ENCODE peak calls at places on chromosomes 16 and 17, in six cellular contexts. One of them, this sample, is unnamed.

GRCh38 chr17:62827722-62828498 is 19.8 kb upstream of the MARCHF10 start:
- DNase-seq in tibial artery: no peak
- DNase-seq in psoas muscle: no peak
- DNase-seq in thyroid gland: no peak
- DNase-seq in fibroblast of lung: peak
- DNase-seq in mucosa of descending colon: no peak
- DNase-seq in this sample: no peak

GRCh38 chr17:4144411-4144747 is 1.4 kb downstream of the CYB5D2 start:
- DNase-seq in mucosa of descending colon: no peak
- DNase-seq in psoas muscle: no peak
- DNase-seq in tibial artery: no peak
- DNase-seq in thyroid gland: no peak
- DNase-seq in fibroblast of lung: no peak
- DNase-seq in this sample: no peak

GRCh38 chr17:27667656-27668487 is 36.9 kb downstream of the LGALS9 start:
- DNase-seq in fibroblast of lung: no peak
- DNase-seq in tibial artery: no peak
- DNase-seq in mucosa of descending colon: no peak
- DNase-seq in thyroid gland: no peak
- DNase-seq in psoas muscle: no peak
- DNase-seq in this sample: no peak

GRCh38 chr17:71118039-71118438 is 948.7 kb downstream of the KCNJ2 start:
- DNase-seq in tibial artery: no peak
- DNase-seq in mucosa of descending colon: no peak
- DNase-seq in thyroid gland: peak
- DNase-seq in psoas muscle: no peak
- DNase-seq in fibroblast of lung: peak
- DNase-seq in this sample: no peak

GRCh38 chr17:48102700-48103378 is 1.6 kb upstream of the CBX1 start:
- DNase-seq in psoas muscle: no peak
- DNase-seq in mucosa of descending colon: no peak
- DNase-seq in fibroblast of lung: no peak
- DNase-seq in thyroid gland: no peak
- DNase-seq in tibial artery: peak
- DNase-seq in this sample: no peak

GRCh38 chr16:75323928-75324327 is 72.5 kb upstream of the BCAR1 start:
- DNase-seq in fibroblast of lung: no peak
- DNase-seq in tibial artery: no peak
- DNase-seq in thyroid gland: no peak
- DNase-seq in mucosa of descending colon: no peak
- DNase-seq in psoas muscle: no peak
- DNase-seq in this sample: no peak

GRCh38 chr17:13562271-13562800 is 39.4 kb downstream of the HS3ST3A1 start:
- DNase-seq in tibial artery: no peak
- DNase-seq in mucosa of descending colon: no peak
- DNase-seq in psoas muscle: no peak
- DNase-seq in fibroblast of lung: peak
- DNase-seq in thyroid gland: no peak
- DNase-seq in this sample: peak

GRCh38 chr16:88309905-88310259 is 72.9 kb upstream of the ZNF469 start:
- DNase-seq in fibroblast of lung: no peak
- DNase-seq in thyroid gland: no peak
- DNase-seq in mucosa of descending colon: no peak
- DNase-seq in psoas muscle: peak
- DNase-seq in tibial artery: no peak
- DNase-seq in this sample: no peak

GRCh38 chr17:77034677-77035424 is 105.9 kb upstream of the SEC14L1 start:
- DNase-seq in tibial artery: no peak
- DNase-seq in mucosa of descending colon: no peak
- DNase-seq in fibroblast of lung: no peak
- DNase-seq in thyroid gland: no peak
- DNase-seq in psoas muscle: no peak
- DNase-seq in this sample: no peak

GRCh38 chr17:79081571-79082276 is 7.1 kb downstream of the ENGASE start:
- DNase-seq in tibial artery: no peak
- DNase-seq in psoas muscle: peak
- DNase-seq in mucosa of descending colon: peak
- DNase-seq in thyroid gland: no peak
- DNase-seq in fibroblast of lung: no peak
- DNase-seq in this sample: no peak

GRCh38 chr17:8665681-8666080 is 35.2 kb upstream of the MYH10 start:
- DNase-seq in psoas muscle: no peak
- DNase-seq in mucosa of descending colon: no peak
- DNase-seq in fibroblast of lung: no peak
- DNase-seq in tibial artery: no peak
- DNase-seq in thyroid gland: peak
- DNase-seq in this sample: no peak

GRCh38 chr16:71919033-71919432 is 23.7 kb downstream of the IST1 start:
- DNase-seq in psoas muscle: no peak
- DNase-seq in tibial artery: no peak
- DNase-seq in fibroblast of lung: no peak
- DNase-seq in mucosa of descending colon: no peak
- DNase-seq in thyroid gland: no peak
- DNase-seq in this sample: no peak

GRCh38 chr17:17001076-17001777 is 29.3 kb upstream of the TNFRSF13B start:
- DNase-seq in mucosa of descending colon: peak
- DNase-seq in thyroid gland: no peak
- DNase-seq in fibroblast of lung: no peak
- DNase-seq in tibial artery: no peak
- DNase-seq in psoas muscle: no peak
- DNase-seq in this sample: no peak

GRCh38 chr17:50932584-50932901 is 66.4 kb upstream of the TOB1 start:
- DNase-seq in mucosa of descending colon: no peak
- DNase-seq in tibial artery: no peak
- DNase-seq in thyroid gland: no peak
- DNase-seq in psoas muscle: peak
- DNase-seq in fibroblast of lung: no peak
- DNase-seq in this sample: no peak

GRCh38 chr17:40309031-40309937 is at the start of gene RARA:
- DNase-seq in thyroid gland: peak
- DNase-seq in psoas muscle: peak
- DNase-seq in mucosa of descending colon: peak
- DNase-seq in tibial artery: peak
- DNase-seq in fibroblast of lung: peak
- DNase-seq in this sample: peak

GRCh38 chr17:56754523-56755208 is 79.1 kb downstream of the C17orf67 start:
- DNase-seq in fibroblast of lung: peak
- DNase-seq in psoas muscle: no peak
- DNase-seq in tibial artery: no peak
- DNase-seq in thyroid gland: no peak
- DNase-seq in mucosa of descending colon: no peak
- DNase-seq in this sample: no peak

GRCh38 chr17:676965-677364 is 37.7 kb downstream of the VPS53 start:
- DNase-seq in psoas muscle: no peak
- DNase-seq in tibial artery: no peak
- DNase-seq in mucosa of descending colon: no peak
- DNase-seq in fibroblast of lung: no peak
- DNase-seq in thyroid gland: no peak
- DNase-seq in this sample: no peak

GRCh38 chr17:66417300-66417719 is 114.9 kb downstream of the PRKCA start:
- DNase-seq in mucosa of descending colon: no peak
- DNase-seq in tibial artery: no peak
- DNase-seq in psoas muscle: no peak
- DNase-seq in thyroid gland: no peak
- DNase-seq in fibroblast of lung: no peak
- DNase-seq in this sample: no peak

GRCh38 chr16:11140466-11140865 is 115.5 kb downstream of the SOCS1 start:
- DNase-seq in mucosa of descending colon: no peak
- DNase-seq in tibial artery: no peak
- DNase-seq in psoas muscle: no peak
- DNase-seq in thyroid gland: no peak
- DNase-seq in fibroblast of lung: no peak
- DNase-seq in this sample: no peak

GRCh38 chr17:45282683-45283644 is 21.1 kb upstream of the SPATA32 start:
- DNase-seq in tibial artery: no peak
- DNase-seq in thyroid gland: no peak
- DNase-seq in psoas muscle: peak
- DNase-seq in mucosa of descending colon: peak
- DNase-seq in fibroblast of lung: peak
- DNase-seq in this sample: peak

GRCh38 chr16:66961065-66961744 is at the start of gene CES3:
- DNase-seq in psoas muscle: peak
- DNase-seq in mucosa of descending colon: peak
- DNase-seq in tibial artery: peak
- DNase-seq in thyroid gland: peak
- DNase-seq in fibroblast of lung: peak
- DNase-seq in this sample: no peak

GRCh38 chr16:9966569-9967157 is 215.6 kb downstream of the GRIN2A start:
- DNase-seq in tibial artery: no peak
- DNase-seq in fibroblast of lung: peak
- DNase-seq in thyroid gland: no peak
- DNase-seq in mucosa of descending colon: no peak
- DNase-seq in psoas muscle: no peak
- DNase-seq in this sample: no peak

GRCh38 chr16:1688807-1689560 is 10.9 kb downstream of the JPT2 start:
- DNase-seq in psoas muscle: no peak
- DNase-seq in fibroblast of lung: peak
- DNase-seq in tibial artery: no peak
- DNase-seq in mucosa of descending colon: no peak
- DNase-seq in thyroid gland: no peak
- DNase-seq in this sample: no peak

GRCh38 chr17:57892820-57893595 is 43.2 kb upstream of the MRPS23 start:
- DNase-seq in fibroblast of lung: peak
- DNase-seq in mucosa of descending colon: peak
- DNase-seq in tibial artery: peak
- DNase-seq in thyroid gland: peak
- DNase-seq in psoas muscle: peak
- DNase-seq in this sample: peak
- TF ChIP-seq CTCF in fibroblast of lung: no peak
- TF ChIP-seq CTCF in mucosa of descending colon: no peak
- TF ChIP-seq CTCF in tibial artery: no peak
- TF ChIP-seq CTCF in thyroid gland: peak
- TF ChIP-seq CTCF in psoas muscle: no peak
- TF ChIP-seq CTCF in this sample: no peak

DNA sequence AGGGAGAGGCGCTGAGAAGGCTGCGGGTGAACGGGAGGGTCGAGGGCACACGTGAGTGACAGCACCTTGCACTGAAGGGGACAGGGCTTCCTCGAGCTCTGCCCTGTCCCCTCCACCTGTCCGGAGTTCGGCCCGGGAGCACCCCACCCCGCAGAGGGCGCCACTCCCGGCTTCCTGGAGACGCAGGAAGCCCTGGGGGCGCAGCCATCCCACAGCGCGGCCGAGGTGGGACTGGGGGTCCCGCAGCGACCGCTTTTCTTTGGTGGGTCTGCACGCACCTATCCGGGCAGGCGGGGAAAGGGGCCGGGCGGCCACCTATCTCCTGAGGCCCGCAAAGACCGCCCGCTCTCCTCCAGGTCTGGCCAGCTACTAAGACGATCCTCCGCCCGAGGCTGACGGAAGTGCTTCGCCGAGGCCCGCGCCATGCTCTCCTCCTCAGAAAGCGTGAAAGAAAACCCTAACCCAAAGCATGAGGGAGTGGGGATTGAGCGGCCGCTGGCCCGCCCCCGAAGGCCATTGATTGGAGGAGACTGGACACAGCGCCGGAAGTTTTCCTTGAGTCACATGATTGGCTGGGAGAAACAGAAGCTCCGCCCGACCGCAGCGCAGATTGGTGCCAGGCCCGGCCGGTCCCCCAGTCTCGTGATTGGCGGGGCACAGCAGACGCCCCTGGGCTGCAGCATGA is 34.4 kb downstream of the DDX19A start:
- DNase-seq in mucosa of descending colon: peak
- DNase-seq in fibroblast of lung: peak
- DNase-seq in tibial artery: peak
- DNase-seq in psoas muscle: peak
- DNase-seq in thyroid gland: peak
- DNase-seq in this sample: peak
- TF ChIP-seq CTCF in mucosa of descending colon: no peak
- TF ChIP-seq CTCF in fibroblast of lung: peak
- TF ChIP-seq CTCF in tibial artery: no peak
- TF ChIP-seq CTCF in psoas muscle: peak
- TF ChIP-seq CTCF in thyroid gland: peak
- TF ChIP-seq CTCF in this sample: peak

GRCh38 chr17:68579194-68579900 is 21.8 kb downstream of the FAM20A start:
- DNase-seq in tibial artery: no peak
- DNase-seq in fibroblast of lung: no peak
- DNase-seq in mucosa of descending colon: no peak
- DNase-seq in psoas muscle: no peak
- DNase-seq in thyroid gland: no peak
- DNase-seq in this sample: no peak

GRCh38 chr17:68576137-68576536 is 25.0 kb downstream of the FAM20A start:
- DNase-seq in mucosa of descending colon: no peak
- DNase-seq in fibroblast of lung: no peak
- DNase-seq in tibial artery: no peak
- DNase-seq in thyroid gland: no peak
- DNase-seq in psoas muscle: no peak
- DNase-seq in this sample: no peak

GRCh38 chr17:68578236-68578635 is 22.9 kb downstream of the FAM20A start:
- DNase-seq in psoas muscle: no peak
- DNase-seq in thyroid gland: no peak
- DNase-seq in fibroblast of lung: peak
- DNase-seq in mucosa of descending colon: no peak
- DNase-seq in tibial artery: no peak
- DNase-seq in this sample: no peak

GRCh38 chr17:68580236-68580903 is 20.8 kb downstream of the FAM20A start:
- DNase-seq in psoas muscle: peak
- DNase-seq in thyroid gland: peak
- DNase-seq in tibial artery: peak
- DNase-seq in fibroblast of lung: peak
- DNase-seq in mucosa of descending colon: no peak
- DNase-seq in this sample: peak

GRCh38 chr17:68576811-68577551 is 24.2 kb downstream of the FAM20A start:
- DNase-seq in thyroid gland: no peak
- DNase-seq in fibroblast of lung: no peak
- DNase-seq in mucosa of descending colon: no peak
- DNase-seq in tibial artery: no peak
- DNase-seq in psoas muscle: peak
- DNase-seq in this sample: peak
- TF ChIP-seq CTCF in thyroid gland: no peak
- TF ChIP-seq CTCF in fibroblast of lung: peak
- TF ChIP-seq CTCF in mucosa of descending colon: no peak
- TF ChIP-seq CTCF in tibial artery: no peak
- TF ChIP-seq CTCF in psoas muscle: no peak
- TF ChIP-seq CTCF in this sample: no peak

DNA sequence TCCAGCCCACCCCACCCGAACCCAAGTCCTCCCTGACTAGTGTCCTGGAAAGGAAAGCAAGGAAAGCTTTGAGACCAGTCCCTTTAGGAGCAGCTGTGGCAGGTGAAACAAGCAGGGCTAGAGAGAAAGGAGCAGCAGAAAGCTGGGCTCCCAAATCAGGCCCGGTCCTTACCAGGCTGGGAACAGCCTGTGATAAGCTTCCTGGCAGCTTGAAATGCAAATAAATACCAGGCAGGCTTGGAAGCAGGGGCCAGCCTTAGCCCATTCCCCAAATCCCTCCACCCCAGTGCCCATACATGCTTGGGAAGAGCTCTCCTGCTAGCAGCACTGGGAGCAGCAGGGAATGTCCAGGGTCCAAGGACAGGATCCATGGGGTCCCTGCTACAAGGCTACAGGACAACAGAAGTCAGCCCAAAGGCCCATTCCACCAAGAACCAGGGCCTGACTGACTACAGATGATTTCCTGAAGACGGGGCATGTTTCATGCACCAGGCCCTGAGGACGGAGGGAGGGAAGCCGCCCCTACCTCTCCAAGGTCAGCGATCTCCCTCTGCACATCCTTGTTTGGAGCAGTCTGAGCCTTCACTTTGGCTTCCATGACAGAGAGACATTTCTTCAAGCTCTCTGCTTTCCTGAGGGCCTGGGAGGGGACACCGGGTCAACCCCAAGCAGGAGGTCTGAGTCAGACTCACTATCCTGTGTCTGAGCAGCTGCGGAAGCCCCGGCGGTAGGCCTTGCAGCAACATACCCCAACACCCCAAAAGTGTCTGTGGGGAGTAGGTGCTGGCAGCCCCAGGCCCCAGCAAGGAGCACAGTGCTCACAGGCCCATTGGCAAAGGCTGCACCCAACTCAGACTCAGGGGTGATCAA is 2.6 kb upstream of the EXOSC6 start:
- DNase-seq in thyroid gland: no peak
- DNase-seq in fibroblast of lung: no peak
- DNase-seq in psoas muscle: peak
- DNase-seq in tibial artery: no peak
- DNase-seq in mucosa of descending colon: no peak
- DNase-seq in this sample: no peak
- TF ChIP-seq CTCF in thyroid gland: no peak
- TF ChIP-seq CTCF in fibroblast of lung: no peak
- TF ChIP-seq CTCF in psoas muscle: no peak
- TF ChIP-seq CTCF in tibial artery: no peak
- TF ChIP-seq CTCF in mucosa of descending colon: no peak
- TF ChIP-seq CTCF in this sample: no peak